ENCODE peak calls at places on chromosomes 3 and 15, in five cellular contexts. Z is OCI-LY7, G is neural progenitor cell, C is HCT116, V is MM.1S. H is an unnamed sample.

GRCh38 chr3:35201221-35201620 is 438.1 kb upstream of the ARPP21 start:
- DNase-seq in G (no peak), Z (no peak), C (no peak), V (no peak), H (no peak)

GRCh38 chr3:37861540-37862051 is at the start of gene CTDSPL:
- DNase-seq in G (peak; percentile 82), V (peak; percentile 25), Z (no peak), C (no peak), H (peak; percentile 74)

GRCh38 chr3:71710906-71711494 is 14.2 kb downstream of the EIF4E3 start:
- DNase-seq in C (peak; percentile 21), G (peak; percentile 65), V (peak; percentile 80), Z (peak; percentile 65), H (peak; percentile 80)

GRCh38 chr3:50155891-50156290 is 767 bp downstream of the SEMA3F start:
- DNase-seq in Z (no peak), V (no peak), C (no peak), G (peak; percentile 72), H (no peak)

GRCh38 chr3:24495334-24495994 is 814 bp upstream of the THRB start:
- DNase-seq in C (peak; percentile 60), G (peak; percentile 77), Z (no peak), V (no peak), H (peak; percentile 59)

GRCh38 chr15:39578851-39579486 is 1.9 kb upstream of the THBS1 start:
- DNase-seq in V (no peak), Z (no peak), C (no peak), G (peak; percentile 50), H (peak; percentile 42)

GRCh38 chr3:181723064-181723463 is 11.3 kb downstream of the SOX2 start:
- DNase-seq in Z (no peak), C (no peak), G (no peak), V (no peak), H (no peak)

GRCh38 chr3:86073799-86074198 is 917.1 kb downstream of the VGLL3 start:
- DNase-seq in Z (no peak), C (no peak), V (no peak), G (no peak), H (no peak)

GRCh38 chr3:58492385-58492970 is 582 bp downstream of the KCTD6 start:
- DNase-seq in V (peak; percentile 44), G (no peak), C (no peak), Z (peak; percentile 70), H (peak; percentile 45)

GRCh38 chr15:68493629-68494028 is 61.7 kb upstream of the ITGA11 start:
- DNase-seq in Z (no peak), C (no peak), V (no peak), G (no peak), H (no peak)

GRCh38 chr15:33636234-33636633 is 325.5 kb downstream of the RYR3 start:
- DNase-seq in C (no peak), G (no peak), V (no peak), Z (no peak), H (no peak)

GRCh38 chr15:33638439-33638838 is 327.7 kb downstream of the RYR3 start:
- DNase-seq in G (no peak), V (no peak), C (no peak), Z (no peak), H (no peak)

GRCh38 chr15:33641069-33641468 is 327.2 kb upstream of the CHRM5 start:
- DNase-seq in Z (no peak), V (no peak), C (no peak), G (no peak), H (no peak)

GRCh38 chr15:33639968-33640367 is 328.3 kb upstream of the CHRM5 start:
- DNase-seq in G (peak; percentile 30), C (no peak), V (no peak), Z (peak; percentile 17), H (no peak)

DNA sequence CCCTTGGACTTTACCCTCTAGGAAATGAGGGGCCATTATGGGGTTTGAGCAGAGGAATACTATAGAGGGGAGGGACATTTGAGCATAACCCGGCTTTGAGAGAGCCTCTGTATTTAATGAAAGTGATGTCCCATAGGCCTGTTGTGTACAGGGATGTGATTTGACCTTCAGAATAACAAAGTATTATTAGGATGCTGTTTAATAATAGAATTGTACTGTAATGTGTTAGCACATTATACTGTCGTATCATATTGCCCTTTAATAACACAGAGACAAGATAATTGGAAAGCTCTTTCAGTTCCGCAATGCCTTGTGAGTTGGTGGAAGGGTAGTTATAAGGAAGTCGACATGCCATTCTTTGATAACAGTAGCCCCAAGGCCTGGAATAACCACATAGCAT is 328.3 kb downstream of the RYR3 start:
- DNase-seq in G (no peak), Z (no peak), C (no peak), V (no peak), H (no peak)
- TF ChIP-seq EZH2phosphoT487 in G (no peak), Z (no peak), C (no peak), V (no peak), H (no peak)

DNA sequence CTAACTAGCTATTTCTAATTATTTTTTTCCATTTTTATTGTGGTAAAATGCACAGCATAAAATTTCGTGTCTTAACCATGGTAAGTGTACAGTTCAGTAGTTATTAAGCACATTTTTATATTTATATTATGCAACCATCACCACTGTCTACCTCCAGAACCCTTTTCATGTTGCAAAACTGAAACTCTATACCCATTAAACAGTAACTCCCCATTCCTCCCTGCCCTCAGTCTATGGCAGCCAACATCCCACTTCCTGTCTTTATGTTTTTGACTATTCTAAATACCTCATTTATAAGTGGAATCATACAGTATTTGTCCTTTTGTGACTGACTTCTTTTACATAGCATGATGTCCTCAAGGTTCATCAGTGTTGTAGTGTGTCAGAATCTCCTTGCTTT is 25.5 kb downstream of the SLC35A5 start:
- DNase-seq in V (no peak), C (no peak), Z (no peak), G (no peak), H (no peak)
- TF ChIP-seq EZH2phosphoT487 in V (no peak), C (no peak), Z (no peak), G (no peak), H (no peak)

GRCh38 chr3:192931825-192932224 is 14.2 kb upstream of the MB21D2 start:
- DNase-seq in Z (no peak), G (no peak), V (no peak), C (no peak), H (no peak)
- TF ChIP-seq EZH2phosphoT487 in Z (no peak), G (no peak), V (no peak), C (no peak), H (no peak)

GRCh38 chr3:157718835-157719234 is 215.6 kb upstream of the VEPH1 start:
- DNase-seq in V (no peak), Z (no peak), G (no peak), C (no peak), H (no peak)

GRCh38 chr3:157713101-157713500 is 209.9 kb upstream of the VEPH1 start:
- DNase-seq in Z (no peak), C (no peak), V (no peak), G (no peak), H (no peak)
- TF ChIP-seq EZH2phosphoT487 in Z (no peak), C (no peak), V (no peak), G (no peak), H (no peak)